ENCODE peak calls at places on chromosomes 3 and 15, in five cellular contexts. N is MM.1S, D is GM12865, K is fibroblast of mammary gland, O is heart left ventricle. B is an unnamed sample.

GRCh38 chr3:180430896-180431295 is 171.1 kb upstream of the TTC14 start:
- DNase-seq in N (no peak), D (no peak), K (peak), O (no peak), B (no peak)

GRCh38 chr3:164401923-164402322 is 676.4 kb downstream of the SI start:
- DNase-seq in N (peak), D (no peak), K (no peak), O (no peak), B (no peak)

GRCh38 chr15:85457392-85457968 is 77.1 kb downstream of the AKAP13 start:
- DNase-seq in N (no peak), D (peak), K (no peak), O (no peak), B (no peak)

GRCh38 chr3:38029400-38030125 is at the start of gene PLCD1:
- DNase-seq in N (no peak), D (no peak), K (peak), O (peak), B (peak)

GRCh38 chr3:138195491-138195890 is 8.4 kb downstream of the ARMC8 start:
- DNase-seq in N (no peak), D (no peak), K (no peak), O (no peak), B (no peak)

GRCh38 chr15:30921781-30922371 is 18.2 kb downstream of the FAN1 start:
- DNase-seq in N (no peak), D (no peak), K (no peak), O (peak), B (peak)

GRCh38 chr3:103002447-103002846 is 567.6 kb downstream of the ZPLD1 start:
- DNase-seq in N (no peak), D (no peak), K (no peak), O (no peak), B (no peak)

GRCh38 chr15:69668963-69669362 is 216.3 kb downstream of the RPLP1 start:
- DNase-seq in N (peak), D (peak), K (no peak), O (peak), B (no peak)

GRCh38 chr3:25872200-25872877 is 82.4 kb downstream of the OXSM start:
- DNase-seq in N (peak), D (peak), K (no peak), O (no peak), B (no peak)

GRCh38 chr15:35089556-35089955 is 4.5 kb upstream of the NANOGP8 start:
- DNase-seq in N (no peak), D (no peak), K (no peak), O (no peak), B (no peak)

GRCh38 chr15:67146875-67147381 is 81.5 kb downstream of the SMAD3 start:
- DNase-seq in N (no peak), D (no peak), K (peak), O (peak), B (peak)

GRCh38 chr3:52446631-52447511 is 2.0 kb upstream of the SEMA3G start:
- DNase-seq in N (peak), D (peak), K (peak), O (peak), B (peak)

GRCh38 chr15:33026614-33027013 is 167.9 kb downstream of the FMN1 start:
- DNase-seq in N (no peak), D (no peak), K (no peak), O (no peak), B (no peak)

GRCh38 chr15:73295630-73296286 is 73.0 kb downstream of the HCN4 start:
- DNase-seq in N (no peak), D (no peak), K (peak), O (no peak), B (no peak)

GRCh38 chr3:74349035-74349434 is 265.4 kb downstream of the CNTN3 start:
- DNase-seq in N (no peak), D (no peak), K (no peak), O (no peak), B (no peak)

GRCh38 chr3:63067999-63068645 is 192.9 kb upstream of the CADPS start:
- DNase-seq in N (peak), D (peak), K (peak), O (peak), B (no peak)

GRCh38 chr3:192563417-192563816 is 163.9 kb downstream of the FGF12 start:
- DNase-seq in N (no peak), D (no peak), K (no peak), O (no peak), B (no peak)

GRCh38 chr3:132554437-132554836 is 42.6 kb upstream of the ACKR4 start:
- DNase-seq in N (no peak), D (no peak), K (peak), O (no peak), B (no peak)

GRCh38 chr15:52247032-52247431 is 48.6 kb downstream of the MYO5C start:
- DNase-seq in N (no peak), D (no peak), K (peak), O (no peak), B (no peak)

GRCh38 chr3:52246728-52247454 is 1.3 kb downstream of the PPM1M start:
- DNase-seq in N (no peak), D (peak), K (no peak), O (peak), B (no peak)

GRCh38 chr3:81743096-81744025 is 18.1 kb downstream of the GBE1 start:
- DNase-seq in N (no peak), D (no peak), K (peak), O (no peak), B (no peak)
- H3K4me3 ChIP-seq in N (no peak), D (no peak), K (no peak), O (no peak), B (peak)

GRCh38 chr3:125054436-125055164 is 1.2 kb downstream of the HEG1 start:
- DNase-seq in N (peak), D (peak), K (peak), O (peak), B (no peak)
- TF ChIP-seq CTCF in N (no peak), D (peak), K (peak), O (no peak), B (peak)

DNA sequence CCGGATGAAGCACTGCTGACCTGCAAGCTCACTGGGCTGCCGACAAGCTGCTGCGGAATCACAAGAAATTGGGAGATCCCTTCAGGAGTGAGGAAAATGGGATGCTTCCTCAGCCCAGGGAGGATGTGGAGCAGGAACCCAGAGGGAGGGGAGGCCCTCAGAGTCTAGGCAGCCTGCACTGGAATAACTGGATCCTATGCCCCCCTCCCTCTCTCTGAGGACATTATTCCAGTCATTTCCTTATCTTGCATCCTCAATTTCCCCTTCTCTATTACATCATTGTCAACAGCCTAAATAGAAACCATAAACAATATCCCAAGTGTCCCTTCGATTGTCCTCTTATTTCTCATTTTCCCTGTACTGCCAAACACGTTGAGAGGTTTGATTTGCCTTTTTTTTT is 169.0 kb downstream of the OPA1 start:
- DNase-seq in N (no peak), D (no peak), K (no peak), O (no peak), B (no peak)
- H3K4me3 ChIP-seq in N (no peak), D (no peak), K (no peak), O (no peak), B (no peak)

DNA sequence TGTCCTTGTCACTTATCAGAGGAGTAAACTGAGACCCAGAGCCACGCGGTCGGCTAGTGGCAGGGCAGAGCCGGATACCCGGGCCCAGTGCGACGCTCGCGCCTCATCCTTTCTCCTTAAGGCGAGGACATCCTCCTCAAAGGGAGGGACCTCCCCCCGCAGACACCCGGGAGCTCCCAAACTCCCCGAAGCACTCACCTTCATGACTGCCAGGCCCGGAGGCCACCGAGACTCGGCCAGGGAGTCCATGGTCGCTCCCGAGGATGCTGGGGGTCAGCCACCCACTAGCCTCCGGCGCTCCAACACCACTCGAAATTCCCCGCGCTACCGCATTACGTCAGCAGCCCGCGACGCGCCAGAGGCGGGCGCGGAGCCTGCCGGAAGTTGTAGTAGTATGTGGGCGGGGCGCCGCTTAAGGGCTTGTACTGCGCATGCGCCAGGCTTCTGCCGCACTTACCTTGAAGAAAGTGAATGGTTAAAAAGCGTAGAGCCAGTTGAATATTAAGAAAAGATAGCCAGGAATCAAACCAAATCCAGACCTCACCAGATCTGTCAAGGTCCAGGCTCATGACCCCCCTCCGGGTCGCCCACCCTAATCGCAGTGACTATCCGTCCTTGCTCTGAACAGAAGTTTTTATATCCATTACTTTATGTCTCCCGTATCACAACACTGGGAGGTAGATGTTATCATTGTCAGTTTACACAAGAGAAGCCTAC is at the start of gene RAD18:
- DNase-seq in N (peak), D (peak), K (peak), O (peak), B (peak)
- TF ChIP-seq CTCF in N (no peak), D (no peak), K (no peak), O (no peak), B (no peak)

GRCh38 chr3:177931346-177931745 is 604.9 kb upstream of the KCNMB2 start:
- DNase-seq in N (no peak), D (no peak), K (peak), O (no peak), B (no peak)
- H3K4me3 ChIP-seq in N (no peak), D (no peak), K (no peak), O (no peak), B (no peak)

DNA sequence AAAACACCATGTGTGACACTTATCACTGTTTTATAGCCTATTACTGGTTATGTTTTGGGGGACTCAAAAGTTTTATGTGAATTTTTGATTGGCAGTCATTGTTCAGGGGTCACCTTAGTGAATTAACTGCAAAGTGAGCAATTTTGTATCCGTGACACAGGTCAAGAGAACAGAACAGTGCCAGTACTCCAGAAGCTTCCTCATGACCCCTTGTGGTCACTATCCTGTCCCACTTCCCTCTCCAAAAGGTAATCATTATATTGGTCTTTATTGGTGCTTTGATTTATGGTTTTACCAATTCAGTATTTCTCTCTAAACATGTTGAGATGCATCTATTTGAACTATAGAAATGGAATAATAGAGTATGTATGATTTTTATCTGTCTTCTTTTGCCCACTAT is 107.1 kb downstream of the STT3B start:
- DNase-seq in N (no peak), D (no peak), K (no peak), O (no peak), B (no peak)
- TF ChIP-seq CTCF in N (no peak), D (no peak), K (no peak), O (no peak), B (no peak)

DNA sequence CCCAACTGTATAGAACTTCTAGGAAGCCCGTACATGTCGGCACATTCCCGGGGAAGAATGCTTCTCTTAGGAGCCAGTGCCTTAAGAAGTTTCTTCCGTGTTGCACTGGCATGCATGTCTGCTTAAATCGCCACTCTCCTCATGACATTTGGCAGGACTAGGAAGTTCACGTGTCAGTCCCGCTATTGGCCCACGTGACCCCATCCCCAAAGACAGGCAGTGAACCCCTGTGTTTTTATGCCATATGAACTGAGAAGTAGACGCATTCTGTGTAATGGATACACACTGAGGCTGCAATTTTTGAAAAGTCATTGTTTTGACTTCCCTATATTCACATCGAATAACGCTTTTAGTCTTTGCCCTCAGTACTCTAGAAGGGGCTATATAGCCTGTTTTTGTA is 125.6 kb upstream of the TBL1XR1 start:
- DNase-seq in N (no peak), D (no peak), K (no peak), O (no peak), B (no peak)
- H3K4me3 ChIP-seq in N (no peak), D (no peak), K (no peak), O (no peak), B (no peak)

GRCh38 chr3:136351351-136351750 is 101.2 kb downstream of the PCCB start:
- DNase-seq in N (no peak), D (no peak), K (no peak), O (no peak), B (no peak)

GRCh38 chr3:136350557-136350956 is 100.4 kb downstream of the PCCB start:
- DNase-seq in N (no peak), D (no peak), K (peak), O (no peak), B (no peak)

GRCh38 chr3:136350132-136350531 is 100.0 kb downstream of the PCCB start:
- DNase-seq in N (no peak), D (no peak), K (peak), O (peak), B (no peak)

GRCh38 chr3:136353461-136353860 is 103.3 kb downstream of the PCCB start:
- DNase-seq in N (no peak), D (peak), K (no peak), O (no peak), B (no peak)

GRCh38 chr3:136351905-136352304 is 101.8 kb downstream of the PCCB start:
- DNase-seq in N (no peak), D (no peak), K (no peak), O (no peak), B (no peak)
- TF ChIP-seq CTCF in N (peak), D (no peak), K (peak), O (no peak), B (no peak)

DNA sequence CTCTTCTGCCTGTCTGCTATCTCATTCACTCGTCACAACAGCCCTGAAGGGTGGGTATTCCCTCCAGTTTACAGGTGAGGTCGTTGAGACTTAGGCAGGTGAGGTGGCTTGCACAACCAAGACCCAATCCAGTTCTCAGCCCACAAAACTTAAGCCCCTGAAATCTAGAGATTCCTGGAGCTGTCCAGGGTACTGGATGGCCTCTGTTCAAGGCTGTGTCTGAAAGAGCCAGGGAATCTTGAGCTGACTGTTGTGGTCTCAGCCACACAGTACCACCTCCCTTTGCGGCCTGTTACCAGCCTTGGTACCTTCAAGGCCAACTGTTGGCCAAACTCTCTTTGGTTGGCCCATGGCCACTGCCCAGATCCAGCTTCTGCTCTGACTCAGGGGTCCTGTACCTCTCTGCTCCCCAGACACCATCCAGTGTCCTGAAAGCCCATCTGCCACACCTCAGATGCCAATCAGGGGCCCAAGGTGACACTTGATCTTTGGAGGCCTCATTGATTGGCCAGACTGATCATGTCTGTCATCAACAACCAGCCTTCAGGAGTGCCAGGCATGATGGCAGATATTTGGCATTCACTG is 10.9 kb upstream of the FAM107A start:
- DNase-seq in N (peak), D (peak), K (peak), O (no peak), B (no peak)
- H3K4me3 ChIP-seq in N (no peak), D (no peak), K (no peak), O (no peak), B (no peak)

GRCh38 chr3:134971359-134971758 is 176.3 kb downstream of the EPHB1 start:
- DNase-seq in N (no peak), D (no peak), K (no peak), O (no peak), B (no peak)

GRCh38 chr3:134976948-134977347 is 181.9 kb downstream of the EPHB1 start:
- DNase-seq in N (no peak), D (no peak), K (no peak), O (no peak), B (no peak)

GRCh38 chr3:134978658-134979057 is 183.6 kb downstream of the EPHB1 start:
- DNase-seq in N (no peak), D (peak), K (no peak), O (no peak), B (no peak)

GRCh38 chr3:134972836-134973455 is 177.9 kb downstream of the EPHB1 start:
- DNase-seq in N (no peak), D (no peak), K (no peak), O (no peak), B (no peak)

DNA sequence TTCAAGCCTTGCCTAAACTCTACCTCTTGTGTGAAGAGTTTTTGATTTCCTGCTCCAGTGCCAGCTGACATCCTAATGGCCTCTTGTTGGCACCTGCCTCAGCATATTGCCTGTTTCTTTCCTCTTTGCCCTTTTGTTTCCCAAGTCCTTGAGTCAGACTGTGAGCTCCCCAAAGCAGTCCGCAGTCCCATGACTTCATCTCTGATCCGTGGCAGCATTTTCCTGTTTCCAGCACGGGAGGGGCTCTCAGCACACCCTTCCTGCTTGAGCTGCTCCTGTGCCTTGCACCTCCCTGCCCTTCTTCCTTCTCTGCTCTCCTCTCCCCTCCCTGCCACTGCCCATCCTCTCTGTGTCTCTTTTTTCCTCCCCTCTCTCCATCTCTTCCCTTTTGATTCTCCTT is 179.6 kb downstream of the EPHB1 start:
- DNase-seq in N (no peak), D (no peak), K (peak), O (no peak), B (no peak)
- TF ChIP-seq CTCF in N (no peak), D (no peak), K (no peak), O (no peak), B (no peak)

B was measured in psoas muscle.